ENCODE peak calls at places on chromosomes 12 and 14, in five cellular contexts. One of them, this sample, is unnamed.

GRCh38 chr12:124385219-124385969 is 90.5 kb downstream of the RFLNA start:
- DNase-seq in activated CD4-positive, alpha-beta T cell treated with anti-CD3 and anti-CD28 coated beads for 48 hours: no peak
- DNase-seq in anterior cingulate cortex: no peak
- DNase-seq in NCI-H1417: no peak
- DNase-seq in H7: no peak
- DNase-seq in this sample: peak

GRCh38 chr12:112964915-112965314 is 13.4 kb upstream of the OAS2 start:
- DNase-seq in H7: no peak
- DNase-seq in activated CD4-positive, alpha-beta T cell treated with anti-CD3 and anti-CD28 coated beads for 48 hours: no peak
- DNase-seq in anterior cingulate cortex: no peak
- DNase-seq in NCI-H1417: no peak
- DNase-seq in this sample: no peak

GRCh38 chr14:74349757-74350156 is 1.5 kb downstream of the VRTN start:
- DNase-seq in anterior cingulate cortex: no peak
- DNase-seq in H7: peak
- DNase-seq in NCI-H1417: no peak
- DNase-seq in activated CD4-positive, alpha-beta T cell treated with anti-CD3 and anti-CD28 coated beads for 48 hours: no peak
- DNase-seq in this sample: no peak

GRCh38 chr14:102930138-102930752 is 7.8 kb downstream of the AMN start:
- DNase-seq in NCI-H1417: no peak
- DNase-seq in H7: peak
- DNase-seq in anterior cingulate cortex: no peak
- DNase-seq in activated CD4-positive, alpha-beta T cell treated with anti-CD3 and anti-CD28 coated beads for 48 hours: no peak
- DNase-seq in this sample: no peak

GRCh38 chr12:106760184-106760531 is 14.3 kb upstream of the RIC8B start:
- DNase-seq in anterior cingulate cortex: no peak
- DNase-seq in activated CD4-positive, alpha-beta T cell treated with anti-CD3 and anti-CD28 coated beads for 48 hours: no peak
- DNase-seq in H7: no peak
- DNase-seq in NCI-H1417: peak
- DNase-seq in this sample: no peak

GRCh38 chr12:15268927-15269552 is 47.8 kb upstream of the RERG start:
- DNase-seq in NCI-H1417: peak
- DNase-seq in H7: peak
- DNase-seq in activated CD4-positive, alpha-beta T cell treated with anti-CD3 and anti-CD28 coated beads for 48 hours: peak
- DNase-seq in anterior cingulate cortex: no peak
- DNase-seq in this sample: peak

GRCh38 chr12:126337556-126337955 is 1272.3 kb downstream of the AACS start:
- DNase-seq in NCI-H1417: no peak
- DNase-seq in anterior cingulate cortex: no peak
- DNase-seq in activated CD4-positive, alpha-beta T cell treated with anti-CD3 and anti-CD28 coated beads for 48 hours: no peak
- DNase-seq in H7: no peak
- DNase-seq in this sample: peak

GRCh38 chr12:95701722-95702418 is 88.7 kb downstream of the NTN4 start:
- DNase-seq in anterior cingulate cortex: no peak
- DNase-seq in H7: no peak
- DNase-seq in activated CD4-positive, alpha-beta T cell treated with anti-CD3 and anti-CD28 coated beads for 48 hours: no peak
- DNase-seq in NCI-H1417: no peak
- DNase-seq in this sample: no peak

GRCh38 chr14:20632831-20633771 is 8.4 kb downstream of the OR6S1 start:
- DNase-seq in H7: peak
- DNase-seq in NCI-H1417: no peak
- DNase-seq in activated CD4-positive, alpha-beta T cell treated with anti-CD3 and anti-CD28 coated beads for 48 hours: peak
- DNase-seq in anterior cingulate cortex: no peak
- DNase-seq in this sample: peak

GRCh38 chr12:74539765-74540526 is 2.3 kb downstream of the ATXN7L3B start:
- DNase-seq in H7: no peak
- DNase-seq in activated CD4-positive, alpha-beta T cell treated with anti-CD3 and anti-CD28 coated beads for 48 hours: no peak
- DNase-seq in anterior cingulate cortex: no peak
- DNase-seq in NCI-H1417: no peak
- DNase-seq in this sample: no peak

GRCh38 chr14:33726685-33727084 is 224.2 kb downstream of the EGLN3 start:
- DNase-seq in H7: no peak
- DNase-seq in anterior cingulate cortex: no peak
- DNase-seq in NCI-H1417: no peak
- DNase-seq in activated CD4-positive, alpha-beta T cell treated with anti-CD3 and anti-CD28 coated beads for 48 hours: no peak
- DNase-seq in this sample: no peak

GRCh38 chr14:102775855-102776760 is 1.1 kb upstream of the TRAF3 start:
- DNase-seq in anterior cingulate cortex: no peak
- DNase-seq in H7: peak
- DNase-seq in NCI-H1417: no peak
- DNase-seq in activated CD4-positive, alpha-beta T cell treated with anti-CD3 and anti-CD28 coated beads for 48 hours: peak
- DNase-seq in this sample: peak